ENCODE peak calls at places on chromosome 14, in ten cellular contexts. L is NCI-H2227 treated with DMSO at 0.1 percent for 48 hours; S is HEK293T; M is HCT116; N is skeletal muscle cell; D is myocyte; W is effector memory CD4-positive, alpha-beta T cell; H is stimulated activated effector memory CD8-positive, alpha-beta T cell treated with anti-CD3 and anti-CD28 coated beads, Interleukin-12 subunit alpha, Interleukin-12 subunit beta, amount 100 ng/mL, for 72 hours; A is adipocyte; B is EH. J is an unnamed sample.

GRCh38 chr14:95140060-95140858 is 17.1 kb downstream of the DICER1 start:
- DNase-seq in L (no peak), S (no peak), M (no peak), N (peak), D (no peak), W (no peak), H (no peak), A (peak), B (peak), J (peak)

GRCh38 chr14:61489527-61489926 is 168.1 kb downstream of the PRKCH start:
- DNase-seq in L (no peak), S (no peak), M (no peak), N (no peak), D (no peak), W (no peak), H (no peak), A (no peak), B (no peak), J (no peak)

GRCh38 chr14:90362558-90362896 is 30.8 kb upstream of the NRDE2 start:
- DNase-seq in L (no peak), S (no peak), M (no peak), N (no peak), D (no peak), W (no peak), H (no peak), A (no peak), B (no peak), J (no peak)

GRCh38 chr14:55850803-55851202 is 267.4 kb upstream of the PELI2 start:
- DNase-seq in L (no peak), S (no peak), M (no peak), N (no peak), D (peak), W (no peak), H (no peak), A (peak), B (peak), J (no peak)

GRCh38 chr14:19743256-19743655 is at the start of gene OR4Q3:
- DNase-seq in L (no peak), S (peak), M (no peak), N (no peak), D (peak), W (no peak), H (no peak), A (no peak), B (no peak), J (no peak)

GRCh38 chr14:50410921-50411320 is 14.2 kb upstream of the CDKL1 start:
- DNase-seq in L (no peak), S (no peak), M (no peak), N (no peak), D (peak), W (no peak), H (no peak), A (peak), B (peak), J (peak)

GRCh38 chr14:33676135-33676566 is 274.7 kb downstream of the EGLN3 start:
- DNase-seq in L (no peak), S (peak), M (peak), N (no peak), D (peak), W (no peak), H (no peak), A (peak), B (peak), J (peak)

GRCh38 chr14:104011824-104012517 is 69.6 kb upstream of the RD3L start:
- DNase-seq in L (no peak), S (no peak), M (no peak), N (no peak), D (peak), W (no peak), H (no peak), A (no peak), B (no peak), J (no peak)

GRCh38 chr14:36503771-36504741 is 16.0 kb downstream of the NKX2-1 start:
- DNase-seq in L (no peak), S (no peak), M (no peak), N (no peak), D (no peak), W (no peak), H (no peak), A (no peak), B (no peak), J (no peak)

GRCh38 chr14:97878206-97878605 is 1081.0 kb downstream of the VRK1 start:
- DNase-seq in L (no peak), S (no peak), M (no peak), N (no peak), D (no peak), W (no peak), H (no peak), A (no peak), B (no peak), J (no peak)

GRCh38 chr14:35416108-35416750 is 11.7 kb upstream of the NFKBIA start:
- DNase-seq in L (no peak), S (no peak), M (no peak), N (no peak), D (peak), W (peak), H (peak), A (no peak), B (peak), J (no peak)

GRCh38 chr14:61527325-61528100 is 167.8 kb upstream of the HIF1A start:
- DNase-seq in L (no peak), S (no peak), M (no peak), N (peak), D (peak), W (no peak), H (no peak), A (peak), B (peak), J (no peak)

GRCh38 chr14:62800577-62800976 is 244.7 kb downstream of the KCNH5 start:
- DNase-seq in L (no peak), S (no peak), M (no peak), N (no peak), D (no peak), W (no peak), H (no peak), A (no peak), B (no peak), J (no peak)

GRCh38 chr14:67820428-67820881 is 876 bp downstream of the RAD51B start:
- DNase-seq in L (no peak), S (peak), M (no peak), N (no peak), D (no peak), W (no peak), H (no peak), A (no peak), B (peak), J (no peak)

GRCh38 chr14:64704743-64705405 is 650 bp downstream of the PLEKHG3 start:
- DNase-seq in L (peak), S (peak), M (no peak), N (no peak), D (no peak), W (no peak), H (peak), A (peak), B (peak), J (peak)

J was measured in HAP-1.